ENCODE peak calls at places on chromosomes 5 and 9, in seven cellular contexts. A is body of pancreas, H is hepatocyte, C is AG04450, X is dorsolateral prefrontal cortex, N is heart right ventricle, O is AG10803. G is an unnamed sample.

GRCh38 chr5:144093400-144093799 is 77.1 kb downstream of the YIPF5 start:
- DNase-seq in A (no peak), H (no peak), C (no peak), X (no peak), N (no peak), O (no peak), G (no peak)

GRCh38 chr5:126422994-126423788 is at the start of gene GRAMD2B:
- DNase-seq in A (peak), H (peak), C (peak), X (peak), N (peak), O (peak), G (peak)

GRCh38 chr9:95111716-95112115 is 205.8 kb downstream of the FANCC start:
- DNase-seq in A (no peak), H (no peak), C (no peak), X (no peak), N (no peak), O (no peak), G (no peak)

GRCh38 chr9:134502261-134503211 is 139.1 kb upstream of the COL5A1 start:
- DNase-seq in A (peak), H (peak), C (peak), X (no peak), N (peak), O (peak), G (no peak)

GRCh38 chr9:99052849-99053715 is 51.8 kb upstream of the TGFBR1 start:
- DNase-seq in A (no peak), H (no peak), C (no peak), X (no peak), N (no peak), O (no peak), G (no peak)

GRCh38 chr5:158594595-158595242 is 505.0 kb downstream of the EBF1 start:
- DNase-seq in A (no peak), H (no peak), C (no peak), X (no peak), N (no peak), O (no peak), G (no peak)

GRCh38 chr9:101027733-101028345 is 688 bp upstream of the PLPPR1 start:
- DNase-seq in A (no peak), H (no peak), C (no peak), X (no peak), N (no peak), O (no peak), G (no peak)

GRCh38 chr9:129131300-129132145 is 20.3 kb downstream of the PTPA start:
- DNase-seq in A (peak), H (peak), C (no peak), X (peak), N (peak), O (peak), G (peak)

GRCh38 chr5:115398726-115399125 is 102.3 kb upstream of the CCDC112 start:
- DNase-seq in A (no peak), H (no peak), C (peak), X (no peak), N (no peak), O (peak), G (no peak)

GRCh38 chr9:20066120-20066519 is 277.3 kb upstream of the SLC24A2 start:
- DNase-seq in A (no peak), H (no peak), C (no peak), X (no peak), N (no peak), O (no peak), G (no peak)

GRCh38 chr5:96692436-96692835 is 30.3 kb downstream of the CAST start:
- DNase-seq in A (no peak), H (no peak), C (no peak), X (no peak), N (no peak), O (peak), G (no peak)

GRCh38 chr5:179316111-179316551 is 29.1 kb downstream of the ADAMTS2 start:
- DNase-seq in A (peak), H (no peak), C (no peak), X (no peak), N (no peak), O (no peak), G (no peak)

GRCh38 chr5:179314606-179315355 is 30.5 kb downstream of the ADAMTS2 start:
- DNase-seq in A (peak), H (no peak), C (no peak), X (no peak), N (no peak), O (peak), G (peak)

GRCh38 chr5:179312557-179313235 is 32.6 kb downstream of the ADAMTS2 start:
- DNase-seq in A (no peak), H (no peak), C (no peak), X (no peak), N (no peak), O (peak), G (no peak)

GRCh38 chr5:179315356-179315890 is 29.8 kb downstream of the ADAMTS2 start:
- DNase-seq in A (peak), H (no peak), C (no peak), X (no peak), N (no peak), O (no peak), G (no peak)

GRCh38 chr5:179313849-179314521 is 31.3 kb downstream of the ADAMTS2 start:
- DNase-seq in A (peak), H (peak), C (peak), X (no peak), N (peak), O (peak), G (no peak)
- H3K4me3 ChIP-seq in A (no peak), H (no peak), C (peak), X (no peak), N (no peak), O (peak), G (no peak)

DNA sequence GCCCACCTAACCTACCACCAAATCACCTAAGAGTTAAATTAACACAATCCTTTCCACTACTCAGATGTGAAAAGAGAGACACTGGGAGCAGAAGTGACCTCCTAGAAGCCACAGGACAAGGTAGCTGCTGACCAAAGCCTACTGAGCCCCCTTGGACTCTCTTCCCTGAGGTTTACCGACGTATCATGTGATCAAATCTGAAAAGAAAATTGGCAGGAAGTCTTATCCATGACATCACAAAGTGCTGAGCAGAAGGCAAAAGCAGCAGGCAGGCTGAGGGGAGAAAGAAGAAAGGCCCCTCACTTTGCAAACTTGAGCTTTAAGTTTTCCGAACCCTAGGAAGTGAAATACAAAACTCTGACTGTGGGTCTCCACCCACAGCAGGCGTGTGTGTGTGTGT is 11.1 kb downstream of the PRELID2 start:
- DNase-seq in A (no peak), H (no peak), C (no peak), X (no peak), N (no peak), O (no peak), G (no peak)
- H3K4me3 ChIP-seq in A (no peak), H (no peak), C (no peak), X (no peak), N (no peak), O (no peak), G (no peak)

GRCh38 chr5:119346404-119346803 is 9.4 kb upstream of the TNFAIP8 start:
- DNase-seq in A (no peak), H (no peak), C (no peak), X (no peak), N (no peak), O (no peak), G (no peak)
- H3K4me3 ChIP-seq in A (no peak), H (no peak), C (no peak), X (no peak), N (no peak), O (no peak), G (no peak)

GRCh38 chr9:136762221-136762691 is 2.1 kb downstream of the LCN15 start:
- DNase-seq in A (no peak), H (no peak), C (no peak), X (no peak), N (no peak), O (no peak), G (peak)

GRCh38 chr9:136764301-136764891 is at the start of gene LCN15:
- DNase-seq in A (no peak), H (no peak), C (no peak), X (no peak), N (no peak), O (no peak), G (no peak)

GRCh38 chr9:136763649-136764035 is 676 bp downstream of the LCN15 start:
- DNase-seq in A (no peak), H (no peak), C (no peak), X (no peak), N (no peak), O (no peak), G (peak)

GRCh38 chr9:136761545-136761981 is 2.8 kb downstream of the LCN15 start:
- DNase-seq in A (no peak), H (no peak), C (no peak), X (no peak), N (no peak), O (no peak), G (no peak)

GRCh38 chr9:136762915-136763648 is 1.2 kb downstream of the LCN15 start:
- DNase-seq in A (peak), H (peak), C (no peak), X (no peak), N (peak), O (no peak), G (peak)
- H3K4me3 ChIP-seq in A (no peak), H (no peak), C (no peak), X (no peak), N (no peak), O (no peak), G (no peak)

DNA sequence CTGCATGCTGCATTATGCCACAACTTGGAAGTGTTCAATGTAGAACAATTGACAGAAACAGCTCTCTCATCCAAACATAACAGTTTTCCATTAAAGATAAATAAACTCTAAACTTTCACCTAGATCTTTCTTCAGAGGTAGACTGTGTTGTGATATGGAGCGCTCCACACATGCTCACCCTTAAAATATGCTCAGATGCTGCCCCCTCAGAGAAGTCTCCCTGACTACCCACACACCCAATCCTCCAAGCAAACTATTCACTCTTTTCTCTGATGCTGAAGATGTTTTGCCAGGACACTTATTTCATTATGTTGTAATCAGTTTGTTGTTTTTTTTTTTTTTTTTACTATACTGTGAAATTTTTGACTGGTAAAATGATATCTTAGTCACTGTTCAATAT is 206.6 kb upstream of the RASA1 start:
- DNase-seq in A (no peak), H (no peak), C (no peak), X (no peak), N (no peak), O (no peak), G (no peak)
- H3K4me3 ChIP-seq in A (no peak), H (no peak), C (no peak), X (no peak), N (no peak), O (no peak), G (no peak)

GRCh38 chr9:91163773-91164471 is 197.8 kb downstream of the AUH start:
- DNase-seq in A (no peak), H (no peak), C (no peak), X (no peak), N (no peak), O (no peak), G (no peak)
- H3K4me3 ChIP-seq in A (no peak), H (no peak), C (no peak), X (no peak), N (no peak), O (no peak), G (peak)

GRCh38 chr5:14138608-14139540 is 4.3 kb upstream of the TRIO start:
- DNase-seq in A (no peak), H (no peak), C (no peak), X (no peak), N (no peak), O (no peak), G (no peak)

GRCh38 chr5:14135621-14136020 is 7.5 kb upstream of the TRIO start:
- DNase-seq in A (no peak), H (no peak), C (no peak), X (no peak), N (no peak), O (no peak), G (no peak)

GRCh38 chr5:14134086-14134485 is 9.1 kb upstream of the TRIO start:
- DNase-seq in A (no peak), H (no peak), C (no peak), X (no peak), N (no peak), O (no peak), G (no peak)

GRCh38 chr5:14134771-14135170 is 8.4 kb upstream of the TRIO start:
- DNase-seq in A (no peak), H (no peak), C (no peak), X (no peak), N (no peak), O (no peak), G (no peak)

GRCh38 chr5:14136228-14136627 is 6.9 kb upstream of the TRIO start:
- DNase-seq in A (no peak), H (no peak), C (no peak), X (no peak), N (no peak), O (no peak), G (no peak)
- H3K4me3 ChIP-seq in A (no peak), H (no peak), C (no peak), X (no peak), N (no peak), O (no peak), G (no peak)

GRCh38 chr9:5631021-5631420 is 2.1 kb downstream of the RIC1 start:
- DNase-seq in A (no peak), H (no peak), C (no peak), X (no peak), N (no peak), O (peak), G (no peak)
- H3K4me3 ChIP-seq in A (no peak), H (no peak), C (peak), X (no peak), N (no peak), O (peak), G (no peak)

GRCh38 chr5:163914911-163915310 is 409.5 kb downstream of the MAT2B start:
- DNase-seq in A (no peak), H (peak), C (no peak), X (no peak), N (no peak), O (no peak), G (no peak)

GRCh38 chr5:163916376-163916775 is 411.0 kb downstream of the MAT2B start:
- DNase-seq in A (no peak), H (no peak), C (no peak), X (no peak), N (no peak), O (peak), G (no peak)

GRCh38 chr5:163917741-163918140 is 412.3 kb downstream of the MAT2B start:
- DNase-seq in A (no peak), H (no peak), C (no peak), X (no peak), N (no peak), O (no peak), G (no peak)

GRCh38 chr5:163915481-163915961 is 410.1 kb downstream of the MAT2B start:
- DNase-seq in A (no peak), H (peak), C (peak), X (no peak), N (no peak), O (no peak), G (no peak)

DNA sequence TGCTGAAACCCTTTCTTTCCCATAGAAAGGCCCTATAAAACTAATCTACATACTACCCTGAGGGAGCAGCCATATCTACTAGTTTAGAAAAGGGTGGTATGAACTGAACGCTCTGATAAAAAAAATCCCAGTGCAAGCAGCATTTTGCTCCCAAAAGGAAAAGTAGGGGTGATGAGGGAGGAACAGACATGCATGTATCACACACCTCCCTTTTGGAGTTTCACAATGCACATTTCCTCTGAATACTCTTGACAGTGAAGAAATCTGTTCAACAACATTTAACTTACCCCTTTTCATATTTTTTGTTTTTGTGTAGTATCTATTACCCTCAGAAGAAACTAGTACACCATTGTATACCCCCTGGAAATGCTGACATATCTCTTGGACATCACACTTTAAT is 411.4 kb downstream of the MAT2B start:
- DNase-seq in A (no peak), H (no peak), C (no peak), X (no peak), N (no peak), O (no peak), G (no peak)
- H3K4me3 ChIP-seq in A (no peak), H (no peak), C (no peak), X (no peak), N (no peak), O (no peak), G (no peak)

DNA sequence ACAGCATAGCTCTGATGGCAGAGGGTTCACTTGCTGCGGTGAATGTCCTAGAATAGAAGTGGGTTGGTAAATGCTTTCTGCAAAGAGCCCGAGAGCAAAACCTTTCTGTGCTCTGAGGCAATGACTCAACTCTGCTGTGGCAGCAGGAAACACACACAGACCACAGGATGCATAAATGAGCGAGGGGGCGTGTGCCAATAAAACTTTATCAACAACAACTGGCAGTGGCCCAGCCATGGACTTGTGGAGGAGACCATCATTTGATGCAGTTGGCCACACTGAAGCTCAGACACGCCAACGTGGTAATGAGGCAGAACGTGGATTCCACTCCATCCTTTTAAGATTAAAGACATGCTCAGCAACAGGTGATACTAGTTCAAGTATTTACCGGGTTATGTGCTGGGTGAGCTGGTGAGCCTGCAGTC is 6.8 kb downstream of the MRPL36 start:
- DNase-seq in A (no peak), H (no peak), C (peak), X (no peak), N (no peak), O (peak), G (peak)
- H3K4me3 ChIP-seq in A (no peak), H (no peak), C (no peak), X (no peak), N (no peak), O (no peak), G (peak)

G was measured in CD8-positive, alpha-beta memory T cell.